ENCODE peak calls at places on chromosomes 16 and 17, in six cellular contexts. T is adrenal gland, L is neural progenitor cell, X is stomach, M is astrocyte of the cerebellum, O is tibial nerve. W is an unnamed sample.
A peak's percentile ranks its signal among the peaks of the same experiment; 100 is the strongest.

GRCh38 chr17:57109393-57110151 is 24.5 kb downstream of the AKAP1 start:
- DNase-seq in T (no peak), L (peak; percentile 42), X (no peak), M (no peak), O (no peak), W (no peak)

GRCh38 chr16:89038221-89038721 is 55.4 kb upstream of the ACSF3 start:
- DNase-seq in T (no peak), L (no peak), X (no peak), M (no peak), O (no peak), W (no peak)

GRCh38 chr16:22353188-22353919 is 21.1 kb downstream of the CDR2 start:
- DNase-seq in T (no peak), L (no peak), X (no peak), M (peak; percentile 67), O (no peak), W (peak; percentile 89)

GRCh38 chr16:88885693-88886253 is 19.3 kb upstream of the PABPN1L start:
- DNase-seq in T (no peak), L (no peak), X (no peak), M (no peak), O (no peak), W (no peak)

GRCh38 chr17:74757931-74758845 is 9.8 kb downstream of the NHERF1 start:
- DNase-seq in T (peak; percentile 70), L (no peak), X (peak; percentile 59), M (no peak), O (no peak), W (no peak)

GRCh38 chr16:57994361-57994760 is 6.1 kb downstream of the ZNF319 start:
- DNase-seq in T (no peak), L (no peak), X (no peak), M (no peak), O (no peak), W (no peak)

GRCh38 chr16:51035110-51035498 is 116.0 kb downstream of the SALL1 start:
- DNase-seq in T (no peak), L (no peak), X (no peak), M (no peak), O (peak; percentile 16), W (peak; percentile 29)

GRCh38 chr16:83785455-83785854 is 22.3 kb upstream of the HSBP1 start:
- DNase-seq in T (no peak), L (no peak), X (no peak), M (no peak), O (no peak), W (no peak)

DNA sequence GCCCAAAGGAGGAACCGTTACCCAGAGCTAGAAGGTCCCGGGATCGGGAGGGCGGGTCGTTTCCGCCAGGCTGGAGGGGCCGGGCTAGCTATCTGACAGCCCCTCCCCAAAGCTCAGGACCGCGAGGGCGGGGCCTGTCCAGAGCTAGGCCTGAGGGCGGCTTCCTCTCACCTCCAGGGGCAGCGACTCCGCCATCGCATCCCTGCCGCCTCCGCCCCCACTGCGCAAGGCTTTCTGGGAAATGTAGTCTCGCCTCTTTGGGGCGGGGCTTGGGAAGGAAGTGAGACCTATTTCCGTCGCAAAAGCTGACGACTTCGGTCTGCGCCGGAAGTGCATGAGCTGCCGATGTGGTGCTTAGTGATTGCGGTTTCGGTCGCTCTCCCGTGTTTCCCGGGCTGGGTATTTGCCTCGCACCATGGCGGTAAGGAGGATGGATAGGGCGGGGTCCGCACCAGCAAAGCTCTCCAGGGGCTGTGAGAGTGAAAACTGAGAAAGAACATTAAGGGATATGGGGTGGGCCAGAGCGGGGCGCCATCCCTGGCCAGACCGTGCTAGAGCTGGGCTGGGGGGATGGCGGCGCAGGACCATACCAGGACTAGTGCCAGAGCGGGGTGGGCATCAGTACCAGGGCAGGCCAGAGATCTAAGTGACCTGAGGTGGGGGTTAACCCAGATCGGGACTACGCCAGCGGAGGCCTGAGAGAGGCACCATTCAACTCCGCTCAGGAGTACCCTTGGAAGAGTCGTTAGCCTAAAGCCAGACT is at the start of gene TMEM208:
- DNase-seq in T (peak; percentile 98), L (peak; percentile 100), X (peak; percentile 98), M (peak; percentile 96), O (peak; percentile 95), W (peak; percentile 98)
- TF ChIP-seq CTCF in T (peak; percentile 42), L (peak; percentile 43), X (no peak), M (peak; percentile 5), O (peak; percentile 60), W (peak; percentile 25)

DNA sequence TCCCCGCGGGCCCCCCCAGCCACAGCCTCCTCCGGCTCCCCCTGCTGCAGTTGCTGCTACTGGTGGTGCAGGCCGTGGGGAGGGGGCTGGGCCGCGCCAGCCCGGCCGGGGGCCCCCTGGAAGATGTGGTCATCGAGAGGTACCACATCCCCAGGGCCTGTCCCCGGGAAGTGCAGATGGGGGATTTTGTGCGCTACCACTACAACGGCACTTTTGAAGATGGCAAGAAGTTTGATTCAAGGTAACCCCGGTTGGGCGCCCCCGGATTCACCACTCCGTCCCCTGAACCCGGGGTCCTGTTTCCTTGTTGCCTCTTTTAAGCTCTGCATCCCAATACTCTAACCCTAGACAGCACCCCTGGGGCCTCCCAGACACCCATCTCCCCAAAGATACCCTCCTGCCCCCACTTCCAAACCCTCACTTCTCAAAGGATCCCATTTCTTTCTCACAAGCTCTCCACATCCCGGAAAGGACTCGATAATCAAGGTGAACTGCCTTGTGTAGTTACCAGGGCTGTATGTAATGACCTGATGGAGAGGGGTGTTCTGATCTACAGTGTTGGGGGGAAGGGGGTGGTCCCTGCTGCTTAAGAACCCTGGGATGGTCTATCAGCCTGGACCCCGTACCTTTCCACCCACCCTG is 356 bp downstream of the FKBP10 start:
- DNase-seq in T (no peak), L (no peak), X (no peak), M (no peak), O (no peak), W (no peak)
- TF ChIP-seq CTCF in T (no peak), L (no peak), X (no peak), M (no peak), O (no peak), W (no peak)

GRCh38 chr16:82625066-82625968 is 1.5 kb upstream of the CDH13 start:
- DNase-seq in T (no peak), L (no peak), X (no peak), M (no peak), O (no peak), W (no peak)

DNA sequence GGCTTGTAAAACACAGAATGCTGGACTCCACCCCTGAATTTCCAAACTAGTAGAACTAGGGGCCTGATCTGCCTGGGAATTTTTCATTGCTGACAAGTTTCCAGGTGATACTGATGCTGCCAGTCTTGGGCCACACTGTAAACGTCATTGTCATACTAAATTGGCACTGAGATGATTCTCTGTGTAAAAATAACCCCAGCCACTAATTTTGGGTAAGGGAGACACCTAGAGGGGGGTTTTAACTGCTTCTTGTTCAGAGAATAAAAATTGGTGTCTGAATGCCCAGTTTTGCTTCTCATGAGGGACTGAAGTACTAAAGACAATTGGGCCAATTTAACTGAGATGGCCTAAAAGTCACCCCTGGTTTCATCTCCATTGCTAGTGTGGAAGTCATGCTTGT is 5.0 kb upstream of the CDH13 start:
- DNase-seq in T (no peak), L (no peak), X (no peak), M (no peak), O (no peak), W (no peak)
- TF ChIP-seq CTCF in T (no peak), L (peak; percentile 34), X (no peak), M (peak; percentile 25), O (no peak), W (peak; percentile 24)

GRCh38 chr16:12228607-12229499 is 252.3 kb downstream of the SNX29 start:
- DNase-seq in T (peak; percentile 38), L (peak; percentile 74), X (no peak), M (peak; percentile 15), O (no peak), W (peak; percentile 86)
- TF ChIP-seq CTCF in T (peak; percentile 37), L (peak; percentile 73), X (peak; percentile 42), M (peak; percentile 84), O (peak; percentile 40), W (peak; percentile 84)

W was measured in AG10803.